ENCODE peak calls at places on chromosomes 7 and 10, in seven cellular contexts. Y is RWPE1; T is CD8-positive, alpha-beta T cell; E is HT1080; W is neural crest cell; V is astrocyte of the cerebellum; B is kidney glomerular epithelial cell. I is an unnamed sample.

GRCh38 chr10:43688348-43688892 is 39.7 kb upstream of the ZNF32 start:
- DNase-seq in Y (no peak), T (no peak), E (peak), W (no peak), V (no peak), B (no peak), I (no peak)

GRCh38 chr10:79391231-79392019 is 44.2 kb downstream of the PPIF start:
- DNase-seq in Y (no peak), T (no peak), E (no peak), W (no peak), V (no peak), B (no peak), I (no peak)

GRCh38 chr10:97608991-97609561 is 19.6 kb downstream of the C10orf62 start:
- DNase-seq in Y (peak), T (no peak), E (no peak), W (no peak), V (no peak), B (no peak), I (no peak)

GRCh38 chr7:109844362-109844761 is 1246.6 kb upstream of the LRRN3 start:
- DNase-seq in Y (peak), T (no peak), E (no peak), W (no peak), V (peak), B (peak), I (peak)

GRCh38 chr7:48114589-48114988 is 25.5 kb downstream of the UPP1 start:
- DNase-seq in Y (no peak), T (no peak), E (no peak), W (no peak), V (no peak), B (no peak), I (no peak)

GRCh38 chr7:19321925-19322470 is 176.8 kb upstream of the FERD3L start:
- DNase-seq in Y (no peak), T (no peak), E (no peak), W (no peak), V (no peak), B (no peak), I (no peak)

GRCh38 chr10:100168313-100168643 is 17.6 kb downstream of the ERLIN1 start:
- DNase-seq in Y (no peak), T (no peak), E (no peak), W (no peak), V (no peak), B (no peak), I (no peak)

GRCh38 chr7:4102231-4102841 is 579.8 kb upstream of the FOXK1 start:
- DNase-seq in Y (no peak), T (no peak), E (peak), W (no peak), V (no peak), B (no peak), I (no peak)

GRCh38 chr7:30029696-30030095 is 1.5 kb downstream of the PLEKHA8 start:
- DNase-seq in Y (no peak), T (no peak), E (peak), W (no peak), V (no peak), B (peak), I (no peak)

GRCh38 chr7:26760499-26760898 is 103.9 kb downstream of the SKAP2 start:
- DNase-seq in Y (no peak), T (no peak), E (no peak), W (no peak), V (no peak), B (no peak), I (no peak)

GRCh38 chr7:44348300-44348699 is 22.9 kb upstream of the CAMK2B start:
- DNase-seq in Y (no peak), T (no peak), E (peak), W (no peak), V (no peak), B (no peak), I (no peak)

GRCh38 chr7:149833495-149834130 is 4.6 kb upstream of the ZNF862 start:
- DNase-seq in Y (no peak), T (no peak), E (no peak), W (no peak), V (no peak), B (no peak), I (no peak)

GRCh38 chr10:121526801-121527221 is 71.4 kb downstream of the FGFR2 start:
- DNase-seq in Y (no peak), T (no peak), E (no peak), W (no peak), V (no peak), B (peak), I (no peak)

GRCh38 chr10:27890971-27891370 is 107.9 kb downstream of the ODAD2 start:
- DNase-seq in Y (no peak), T (no peak), E (no peak), W (no peak), V (no peak), B (peak), I (peak)

GRCh38 chr7:150668472-150668911 is 17.0 kb upstream of the GIMAP2 start:
- DNase-seq in Y (no peak), T (peak), E (no peak), W (no peak), V (no peak), B (no peak), I (no peak)

GRCh38 chr10:58712136-58712535 is 199.5 kb downstream of the BICC1 start:
- DNase-seq in Y (no peak), T (no peak), E (no peak), W (no peak), V (no peak), B (no peak), I (no peak)

GRCh38 chr7:27424749-27425148 is 182.1 kb downstream of the EVX1 start:
- DNase-seq in Y (no peak), T (no peak), E (no peak), W (no peak), V (no peak), B (no peak), I (no peak)

GRCh38 chr10:33900591-33900990 is 566.1 kb upstream of the NRP1 start:
- DNase-seq in Y (no peak), T (no peak), E (no peak), W (no peak), V (peak), B (no peak), I (no peak)

GRCh38 chr7:45898241-45898640 is 10.0 kb downstream of the IGFBP1 start:
- DNase-seq in Y (no peak), T (no peak), E (peak), W (no peak), V (no peak), B (no peak), I (no peak)

GRCh38 chr7:2717293-2717904 is 29.4 kb downstream of the AMZ1 start:
- DNase-seq in Y (no peak), T (no peak), E (no peak), W (no peak), V (no peak), B (no peak), I (no peak)

GRCh38 chr10:80924063-80924952 is 386.6 kb downstream of the SH2D4B start:
- DNase-seq in Y (peak), T (no peak), E (peak), W (peak), V (peak), B (peak), I (no peak)

GRCh38 chr7:150735596-150736358 is 1.4 kb upstream of the GIMAP5 start:
- DNase-seq in Y (no peak), T (peak), E (no peak), W (no peak), V (no peak), B (no peak), I (no peak)

GRCh38 chr7:115682507-115682906 is 348.1 kb downstream of the TFEC start:
- DNase-seq in Y (no peak), T (no peak), E (no peak), W (no peak), V (no peak), B (no peak), I (no peak)

GRCh38 chr10:102782698-102783540 is 39.2 kb downstream of the WBP1L start:
- DNase-seq in Y (no peak), T (no peak), E (no peak), W (no peak), V (peak), B (peak), I (no peak)

GRCh38 chr7:37684927-37685326 is 1.4 kb downstream of the GPR141 start:
- DNase-seq in Y (no peak), T (no peak), E (no peak), W (no peak), V (no peak), B (no peak), I (no peak)